ENCODE peak calls at places on chromosomes 13 and 19, in six cellular contexts. One of them, this sample, is unnamed.

GRCh38 chr19:50380767-50381166 is 3.4 kb upstream of the POLD1 start:
- DNase-seq in Peyer's patch: no peak
- DNase-seq in epithelial cell of esophagus: no peak
- DNase-seq in neural progenitor cell: no peak
- DNase-seq in pancreas: no peak
- DNase-seq in AG09309: no peak
- DNase-seq in this sample: no peak

GRCh38 chr13:66859934-66860867 is 369.9 kb downstream of the PCDH9 start:
- DNase-seq in Peyer's patch: no peak
- DNase-seq in AG09309: no peak
- DNase-seq in neural progenitor cell: no peak
- DNase-seq in epithelial cell of esophagus: no peak
- DNase-seq in pancreas: no peak
- DNase-seq in this sample: no peak

GRCh38 chr19:38683393-38684077 is 36.1 kb downstream of the ACTN4 start:
- DNase-seq in pancreas: peak
- DNase-seq in Peyer's patch: peak
- DNase-seq in epithelial cell of esophagus: peak
- DNase-seq in AG09309: no peak
- DNase-seq in neural progenitor cell: peak
- DNase-seq in this sample: peak

GRCh38 chr13:95698047-95698749 is 21.3 kb downstream of the DNAJC3 start:
- DNase-seq in neural progenitor cell: no peak
- DNase-seq in AG09309: no peak
- DNase-seq in Peyer's patch: no peak
- DNase-seq in epithelial cell of esophagus: peak
- DNase-seq in pancreas: no peak
- DNase-seq in this sample: no peak

GRCh38 chr19:48963371-48964204 is 1.5 kb upstream of the FTL start:
- DNase-seq in epithelial cell of esophagus: peak
- DNase-seq in AG09309: no peak
- DNase-seq in Peyer's patch: peak
- DNase-seq in pancreas: peak
- DNase-seq in neural progenitor cell: peak
- DNase-seq in this sample: peak

GRCh38 chr19:35120492-35120891 is 4.9 kb downstream of the FXYD3 start:
- DNase-seq in AG09309: peak
- DNase-seq in pancreas: no peak
- DNase-seq in epithelial cell of esophagus: peak
- DNase-seq in Peyer's patch: no peak
- DNase-seq in neural progenitor cell: no peak
- DNase-seq in this sample: no peak

GRCh38 chr13:113557013-113557412 is 27.5 kb upstream of the TFDP1 start:
- DNase-seq in pancreas: no peak
- DNase-seq in neural progenitor cell: no peak
- DNase-seq in epithelial cell of esophagus: no peak
- DNase-seq in Peyer's patch: no peak
- DNase-seq in AG09309: no peak
- DNase-seq in this sample: no peak

GRCh38 chr13:97781891-97782305 is 171.6 kb upstream of the IPO5 start:
- DNase-seq in epithelial cell of esophagus: peak
- DNase-seq in pancreas: no peak
- DNase-seq in Peyer's patch: no peak
- DNase-seq in neural progenitor cell: no peak
- DNase-seq in AG09309: no peak
- DNase-seq in this sample: no peak

GRCh38 chr19:17794731-17795494 is at the start of gene B3GNT3:
- DNase-seq in epithelial cell of esophagus: peak
- DNase-seq in AG09309: no peak
- DNase-seq in Peyer's patch: peak
- DNase-seq in neural progenitor cell: peak
- DNase-seq in pancreas: peak
- DNase-seq in this sample: no peak

GRCh38 chr13:112972867-112973576 is 4.0 kb downstream of the MCF2L start:
- DNase-seq in pancreas: no peak
- DNase-seq in AG09309: no peak
- DNase-seq in Peyer's patch: peak
- DNase-seq in neural progenitor cell: no peak
- DNase-seq in epithelial cell of esophagus: no peak
- DNase-seq in this sample: no peak

GRCh38 chr13:36700170-36700569 is 26.4 kb downstream of the SERTM1 start:
- DNase-seq in pancreas: no peak
- DNase-seq in neural progenitor cell: no peak
- DNase-seq in Peyer's patch: no peak
- DNase-seq in epithelial cell of esophagus: no peak
- DNase-seq in AG09309: no peak
- DNase-seq in this sample: no peak

GRCh38 chr19:40367577-40368434 is 19.3 kb downstream of the PLD3 start:
- DNase-seq in neural progenitor cell: no peak
- DNase-seq in epithelial cell of esophagus: no peak
- DNase-seq in Peyer's patch: no peak
- DNase-seq in pancreas: no peak
- DNase-seq in AG09309: no peak
- DNase-seq in this sample: no peak

GRCh38 chr13:84358601-84359000 is 476.3 kb upstream of the SLITRK1 start:
- DNase-seq in AG09309: no peak
- DNase-seq in epithelial cell of esophagus: no peak
- DNase-seq in neural progenitor cell: no peak
- DNase-seq in Peyer's patch: no peak
- DNase-seq in pancreas: no peak
- DNase-seq in this sample: no peak

GRCh38 chr13:59946924-59947323 is 216.8 kb downstream of the DIAPH3 start:
- DNase-seq in neural progenitor cell: no peak
- DNase-seq in epithelial cell of esophagus: no peak
- DNase-seq in pancreas: no peak
- DNase-seq in AG09309: peak
- DNase-seq in Peyer's patch: no peak
- DNase-seq in this sample: no peak

GRCh38 chr19:6516659-6517291 is 14.1 kb upstream of the TNFSF9 start:
- DNase-seq in Peyer's patch: peak
- DNase-seq in neural progenitor cell: peak
- DNase-seq in AG09309: peak
- DNase-seq in epithelial cell of esophagus: peak
- DNase-seq in pancreas: peak
- DNase-seq in this sample: peak

GRCh38 chr13:61247149-61247936 is 168.3 kb downstream of the PCDH20 start:
- DNase-seq in neural progenitor cell: peak
- DNase-seq in Peyer's patch: peak
- DNase-seq in epithelial cell of esophagus: no peak
- DNase-seq in pancreas: no peak
- DNase-seq in AG09309: no peak
- DNase-seq in this sample: no peak

GRCh38 chr13:49436890-49437289 is 7.0 kb downstream of the CAB39L start:
- DNase-seq in epithelial cell of esophagus: peak
- DNase-seq in neural progenitor cell: no peak
- DNase-seq in pancreas: no peak
- DNase-seq in Peyer's patch: no peak
- DNase-seq in AG09309: no peak
- DNase-seq in this sample: no peak

GRCh38 chr19:55553217-55554182 is 8.2 kb upstream of the SBK3 start:
- DNase-seq in epithelial cell of esophagus: peak
- DNase-seq in AG09309: no peak
- DNase-seq in pancreas: no peak
- DNase-seq in Peyer's patch: no peak
- DNase-seq in neural progenitor cell: no peak
- DNase-seq in this sample: no peak

GRCh38 chr19:58007285-58007684 is 4.7 kb upstream of the ZNF606 start:
- DNase-seq in epithelial cell of esophagus: no peak
- DNase-seq in AG09309: no peak
- DNase-seq in pancreas: no peak
- DNase-seq in Peyer's patch: no peak
- DNase-seq in neural progenitor cell: no peak
- DNase-seq in this sample: no peak

GRCh38 chr13:80975903-80976302 is 635.0 kb upstream of the SPRY2 start:
- DNase-seq in neural progenitor cell: no peak
- DNase-seq in epithelial cell of esophagus: no peak
- DNase-seq in Peyer's patch: no peak
- DNase-seq in pancreas: no peak
- DNase-seq in AG09309: no peak
- DNase-seq in this sample: no peak

GRCh38 chr19:4635763-4636135 is 3.6 kb upstream of the TNFAIP8L1 start:
- DNase-seq in Peyer's patch: no peak
- DNase-seq in AG09309: no peak
- DNase-seq in pancreas: no peak
- DNase-seq in neural progenitor cell: peak
- DNase-seq in epithelial cell of esophagus: no peak
- DNase-seq in this sample: no peak

GRCh38 chr13:76538004-76538403 is 348.2 kb downstream of the KCTD12 start:
- DNase-seq in epithelial cell of esophagus: no peak
- DNase-seq in neural progenitor cell: peak
- DNase-seq in pancreas: no peak
- DNase-seq in AG09309: no peak
- DNase-seq in Peyer's patch: no peak
- DNase-seq in this sample: no peak

GRCh38 chr19:8626823-8627222 is 3.6 kb upstream of the NFILZ start:
- DNase-seq in Peyer's patch: no peak
- DNase-seq in epithelial cell of esophagus: no peak
- DNase-seq in pancreas: no peak
- DNase-seq in neural progenitor cell: no peak
- DNase-seq in AG09309: no peak
- DNase-seq in this sample: no peak

GRCh38 chr13:99103536-99103935 is 97.1 kb upstream of the UBAC2 start:
- DNase-seq in pancreas: no peak
- DNase-seq in Peyer's patch: no peak
- DNase-seq in AG09309: no peak
- DNase-seq in neural progenitor cell: peak
- DNase-seq in epithelial cell of esophagus: no peak
- DNase-seq in this sample: no peak

DNA sequence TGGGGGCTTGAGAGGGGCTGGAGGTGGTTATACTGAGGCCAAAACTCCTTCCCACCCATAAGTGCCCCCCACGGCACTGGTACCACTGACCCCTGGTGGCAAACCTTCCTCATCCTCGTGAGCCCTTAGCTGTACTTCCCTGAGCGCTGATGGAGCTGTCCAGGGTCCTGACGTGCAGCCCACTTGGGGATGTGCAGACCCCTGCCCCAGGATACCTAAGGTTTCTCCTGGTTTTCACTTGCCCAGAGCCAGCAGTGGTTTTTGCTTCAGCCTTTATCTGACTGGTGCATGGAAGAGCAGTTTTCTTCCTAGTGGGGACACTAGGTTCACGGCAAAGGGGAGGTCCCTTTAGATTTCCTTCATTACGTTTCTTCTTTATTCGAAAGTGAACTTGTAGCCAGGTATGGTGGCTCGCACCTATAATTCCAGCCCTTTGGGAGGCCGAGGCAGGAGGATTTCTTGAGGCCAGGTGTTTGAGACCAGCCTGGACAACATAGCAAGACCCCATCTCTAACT is 28.7 kb upstream of the KCTD15 start:
- DNase-seq in pancreas: no peak
- DNase-seq in Peyer's patch: no peak
- DNase-seq in AG09309: no peak
- DNase-seq in epithelial cell of esophagus: peak
- DNase-seq in neural progenitor cell: peak
- DNase-seq in this sample: no peak
- TF ChIP-seq CTCF in pancreas: no peak
- TF ChIP-seq CTCF in Peyer's patch: no peak
- TF ChIP-seq CTCF in AG09309: peak
- TF ChIP-seq CTCF in epithelial cell of esophagus: no peak
- TF ChIP-seq CTCF in neural progenitor cell: peak
- TF ChIP-seq CTCF in this sample: no peak

GRCh38 chr19:32471095-32471494 is 65.5 kb downstream of the DPY19L3 start:
- DNase-seq in pancreas: no peak
- DNase-seq in epithelial cell of esophagus: no peak
- DNase-seq in AG09309: no peak
- DNase-seq in Peyer's patch: no peak
- DNase-seq in neural progenitor cell: no peak
- DNase-seq in this sample: no peak

GRCh38 chr19:32480321-32480720 is 74.8 kb downstream of the DPY19L3 start:
- DNase-seq in epithelial cell of esophagus: no peak
- DNase-seq in neural progenitor cell: no peak
- DNase-seq in Peyer's patch: no peak
- DNase-seq in AG09309: no peak
- DNase-seq in pancreas: no peak
- DNase-seq in this sample: no peak

GRCh38 chr19:32469796-32470195 is 64.2 kb downstream of the DPY19L3 start:
- DNase-seq in Peyer's patch: no peak
- DNase-seq in neural progenitor cell: no peak
- DNase-seq in epithelial cell of esophagus: no peak
- DNase-seq in AG09309: no peak
- DNase-seq in pancreas: no peak
- DNase-seq in this sample: no peak

GRCh38 chr19:32471811-32472210 is 66.2 kb downstream of the DPY19L3 start:
- DNase-seq in AG09309: no peak
- DNase-seq in Peyer's patch: no peak
- DNase-seq in neural progenitor cell: no peak
- DNase-seq in epithelial cell of esophagus: no peak
- DNase-seq in pancreas: no peak
- DNase-seq in this sample: no peak

GRCh38 chr19:32475393-32475792 is 69.8 kb downstream of the DPY19L3 start:
- DNase-seq in AG09309: no peak
- DNase-seq in epithelial cell of esophagus: no peak
- DNase-seq in pancreas: no peak
- DNase-seq in neural progenitor cell: no peak
- DNase-seq in Peyer's patch: no peak
- DNase-seq in this sample: no peak
- TF ChIP-seq CTCF in AG09309: no peak
- TF ChIP-seq CTCF in epithelial cell of esophagus: no peak
- TF ChIP-seq CTCF in pancreas: no peak
- TF ChIP-seq CTCF in neural progenitor cell: no peak
- TF ChIP-seq CTCF in Peyer's patch: no peak
- TF ChIP-seq CTCF in this sample: no peak

GRCh38 chr19:13060964-13061927 is 41.4 kb downstream of the LYL1 start:
- DNase-seq in neural progenitor cell: peak
- DNase-seq in AG09309: no peak
- DNase-seq in pancreas: peak
- DNase-seq in epithelial cell of esophagus: peak
- DNase-seq in Peyer's patch: peak
- DNase-seq in this sample: peak
- TF ChIP-seq CTCF in neural progenitor cell: peak
- TF ChIP-seq CTCF in AG09309: peak
- TF ChIP-seq CTCF in pancreas: peak
- TF ChIP-seq CTCF in epithelial cell of esophagus: peak
- TF ChIP-seq CTCF in Peyer's patch: peak
- TF ChIP-seq CTCF in this sample: peak

DNA sequence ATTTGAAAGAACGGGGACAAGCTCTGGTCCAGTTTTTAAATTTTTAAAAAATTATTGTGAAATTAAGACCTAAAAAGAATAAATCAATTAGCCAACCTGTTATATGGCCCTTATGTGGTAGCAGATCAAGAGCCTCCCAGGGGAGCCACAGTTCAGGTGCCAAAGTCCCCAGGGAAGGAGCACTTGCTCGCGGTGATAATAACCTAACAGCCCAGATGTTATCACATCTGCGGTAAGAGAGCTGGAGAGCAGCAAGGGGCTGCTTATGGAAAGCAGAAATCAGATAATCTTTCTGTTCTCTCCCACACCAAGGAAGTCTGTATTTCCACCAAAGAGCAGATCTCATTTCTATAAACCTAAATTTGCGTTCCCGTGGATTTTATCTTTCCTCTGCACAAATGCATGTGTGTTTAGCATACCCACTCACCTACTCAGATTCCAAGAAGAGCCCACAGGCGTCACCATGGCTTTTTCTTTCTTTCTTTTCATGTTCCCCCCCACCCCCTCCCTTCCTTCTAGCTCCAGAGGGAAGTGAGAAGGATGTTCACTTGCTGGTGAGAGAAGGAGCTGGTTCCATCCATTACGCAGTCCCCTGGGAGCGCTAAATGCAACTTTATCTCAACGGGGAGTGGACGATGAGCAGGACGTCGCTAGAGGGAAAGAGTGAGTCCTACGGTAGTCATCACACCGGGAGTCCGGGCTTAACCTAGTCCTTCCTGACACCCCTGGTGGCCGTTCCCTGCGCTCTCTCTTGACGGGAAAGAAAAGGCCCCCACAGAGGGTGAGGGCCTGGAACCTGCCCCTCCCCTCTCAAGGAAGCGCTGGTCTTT is 1.6 kb upstream of the POU4F1 start:
- DNase-seq in neural progenitor cell: peak
- DNase-seq in pancreas: no peak
- DNase-seq in Peyer's patch: no peak
- DNase-seq in epithelial cell of esophagus: peak
- DNase-seq in AG09309: no peak
- DNase-seq in this sample: no peak
- TF ChIP-seq CTCF in neural progenitor cell: no peak
- TF ChIP-seq CTCF in pancreas: no peak
- TF ChIP-seq CTCF in Peyer's patch: no peak
- TF ChIP-seq CTCF in epithelial cell of esophagus: peak
- TF ChIP-seq CTCF in AG09309: no peak
- TF ChIP-seq CTCF in this sample: no peak

This sample was measured in activated B cell treated with CpG ODN at 0.5 μM for 24 hours.